ENCODE peak calls at places on chromosome 20, in six cellular contexts. V, A, G, E, X and L are unnamed samples.

GRCh38 chr20:63191400-63191799 is 24.5 kb downstream of the YTHDF1 start:
- DNase-seq in V (no peak), A (no peak), G (no peak), E (no peak), X (no peak), L (no peak)

GRCh38 chr20:1267161-1267560 is 1.1 kb downstream of the SNPH start:
- DNase-seq in V (no peak), A (no peak), G (no peak), E (no peak), X (no peak), L (no peak)

GRCh38 chr20:62365814-62366369 is 1.2 kb downstream of the LAMA5 start:
- DNase-seq in V (no peak), A (no peak), G (no peak), E (no peak), X (no peak), L (no peak)

GRCh38 chr20:38338849-38339520 is 7.3 kb upstream of the LBP start:
- DNase-seq in V (no peak), A (no peak), G (no peak), E (no peak), X (no peak), L (no peak)

GRCh38 chr20:50762045-50762422 is 30.7 kb downstream of the PARD6B start:
- DNase-seq in V (no peak), A (no peak), G (no peak), E (no peak), X (no peak), L (no peak)

GRCh38 chr20:15823718-15824117 is 749.5 kb downstream of the KIF16B start:
- DNase-seq in V (no peak), A (no peak), G (no peak), E (no peak), X (no peak), L (no peak)

GRCh38 chr20:25237610-25238318 is 10.1 kb upstream of the PYGB start:
- DNase-seq in V (peak), A (peak), G (no peak), E (peak), X (peak), L (peak)

GRCh38 chr20:46277602-46278001 is 30.7 kb downstream of the CDH22 start:
- DNase-seq in V (no peak), A (no peak), G (no peak), E (no peak), X (no peak), L (no peak)

GRCh38 chr20:7302256-7302655 is 534.8 kb downstream of the BMP2 start:
- DNase-seq in V (no peak), A (no peak), G (no peak), E (no peak), X (no peak), L (no peak)

GRCh38 chr20:49568491-49569151 is 684 bp upstream of the PTGIS start:
- DNase-seq in V (no peak), A (no peak), G (no peak), E (no peak), X (no peak), L (no peak)

GRCh38 chr20:63080411-63080810 is 73.6 kb upstream of the BHLHE23 start:
- DNase-seq in V (no peak), A (no peak), G (no peak), E (no peak), X (no peak), L (no peak)

GRCh38 chr20:47785900-47786762 is 850 bp upstream of the SULF2 start:
- DNase-seq in V (no peak), A (peak), G (peak), E (no peak), X (peak), L (no peak)

GRCh38 chr20:4555188-4555893 is 166.4 kb upstream of the PRND start:
- DNase-seq in V (no peak), A (peak), G (no peak), E (no peak), X (no peak), L (peak)

GRCh38 chr20:40636486-40636885 is 52.5 kb downstream of the MAFB start:
- DNase-seq in V (no peak), A (no peak), G (no peak), E (no peak), X (no peak), L (no peak)

GRCh38 chr20:49328790-49329189 is 50.9 kb upstream of the ZNFX1 start:
- DNase-seq in V (no peak), A (no peak), G (no peak), E (no peak), X (no peak), L (no peak)

GRCh38 chr20:35111141-35111888 is 18.7 kb upstream of the TRPC4AP start:
- DNase-seq in V (no peak), A (peak), G (no peak), E (no peak), X (no peak), L (no peak)

GRCh38 chr20:62808211-62808865 is 3.7 kb downstream of the OGFR start:
- DNase-seq in V (no peak), A (peak), G (peak), E (peak), X (no peak), L (no peak)

GRCh38 chr20:63574156-63574828 is at the start of gene HELZ2:
- DNase-seq in V (no peak), A (peak), G (peak), E (no peak), X (peak), L (no peak)

GRCh38 chr20:59925894-59926293 is 7.5 kb downstream of the SYCP2 start:
- DNase-seq in V (no peak), A (no peak), G (no peak), E (no peak), X (no peak), L (no peak)

GRCh38 chr20:18506744-18507143 is 996 bp upstream of the SEC23B start:
- DNase-seq in V (no peak), A (no peak), G (peak), E (no peak), X (no peak), L (no peak)